ENCODE peak calls at places on chromosomes 3 and 15, in ten cellular contexts. H is body of pancreas; E is mesenchymal stem cell; J is CD8-positive, alpha-beta memory T cell; F is DND-41; T is left ventricle myocardium inferior; D is ovary; X is lung; R is fibroblast of lung; C is HepG2. K is an unnamed sample. For H3K36me3, the result is how much of the 10 kb centered on the place peaks cover.

GRCh38 chr15:92681141-92681622 is 25.6 kb upstream of the FAM174B start:
- DNase-seq in D (no peak), J (no peak), H (no peak), T (no peak), X (no peak), R (peak), F (no peak), C (no peak), E (peak), K (no peak)

GRCh38 chr3:149299938-149300791 is 33.3 kb downstream of the TM4SF18 start:
- DNase-seq in D (no peak), E (peak), T (no peak), J (no peak), R (peak), H (peak), C (peak), F (no peak), X (peak), K (peak)

GRCh38 chr15:65028921-65029735 is at the start of gene MTFMT:
- DNase-seq in F (peak), C (peak), H (peak), J (peak), D (peak), R (peak), X (peak), T (peak), E (peak), K (peak)

GRCh38 chr15:37133619-37134018 is 33.3 kb upstream of the MEIS2 start:
- DNase-seq in R (peak), E (peak), F (no peak), D (no peak), T (no peak), X (no peak), J (no peak), H (no peak), C (no peak), K (peak)

GRCh38 chr15:39079296-39079834 is 501.5 kb upstream of the THBS1 start:
- DNase-seq in X (no peak), D (no peak), E (peak), R (peak), C (no peak), H (no peak), F (no peak), J (no peak), T (no peak), K (no peak)

GRCh38 chr3:101842245-101842934 is 6.9 kb upstream of the NFKBIZ start:
- DNase-seq in J (no peak), H (no peak), X (no peak), D (no peak), T (no peak), R (peak), C (no peak), E (peak), F (no peak), K (no peak)

GRCh38 chr15:78907577-78907976 is 34.9 kb downstream of the MORF4L1 start:
- DNase-seq in J (no peak), F (peak), R (no peak), E (peak), T (no peak), H (no peak), X (no peak), D (no peak), C (peak), K (no peak)

GRCh38 chr3:63986147-63986546 is 37.1 kb downstream of the PSMD6 start:
- DNase-seq in E (no peak), R (no peak), H (no peak), X (no peak), D (no peak), C (no peak), J (no peak), T (no peak), F (no peak), K (no peak)

GRCh38 chr15:58284293-58284692 is 146.1 kb downstream of the AQP9 start:
- DNase-seq in H (no peak), X (no peak), T (no peak), R (no peak), J (no peak), C (no peak), E (no peak), F (no peak), D (no peak), K (no peak)

GRCh38 chr15:78056714-78057269 is 20.7 kb downstream of the TBC1D2B start:
- DNase-seq in C (no peak), R (peak), T (no peak), F (peak), D (no peak), X (no peak), H (peak), E (peak), J (no peak), K (no peak)

GRCh38 chr3:125087768-125088391 is 32.1 kb upstream of the HEG1 start:
- DNase-seq in E (peak), R (peak), F (no peak), T (no peak), J (no peak), X (no peak), D (no peak), C (no peak), H (no peak), K (no peak)

GRCh38 chr3:159911011-159911663 is 77.5 kb upstream of the IL12A start:
- DNase-seq in J (no peak), C (no peak), R (no peak), X (no peak), H (no peak), D (no peak), E (peak), T (no peak), F (no peak), K (peak)

GRCh38 chr3:174325834-174326705 is 533.1 kb upstream of the NAALADL2 start:
- DNase-seq in F (no peak), T (no peak), J (no peak), X (no peak), C (no peak), R (peak), D (no peak), E (peak), H (no peak), K (no peak)

GRCh38 chr15:97140216-97140615 is 809.7 kb downstream of the NR2F2 start:
- DNase-seq in F (no peak), X (no peak), T (no peak), H (no peak), C (no peak), E (no peak), J (no peak), R (no peak), D (no peak), K (no peak)

GRCh38 chr15:57415559-57415958 is 39.3 kb downstream of the CGNL1 start:
- DNase-seq in H (no peak), J (no peak), E (no peak), X (no peak), C (no peak), D (no peak), R (no peak), T (peak), F (no peak), K (no peak)

GRCh38 chr3:30626443-30627181 is 20.2 kb downstream of the TGFBR2 start:
- DNase-seq in E (peak), T (no peak), J (no peak), H (no peak), R (peak), D (no peak), X (no peak), C (no peak), F (no peak), K (peak)

GRCh38 chr3:62582495-62583172 is 209.3 kb upstream of the FEZF2 start:
- DNase-seq in T (no peak), R (no peak), J (no peak), H (no peak), X (no peak), D (no peak), C (no peak), E (no peak), F (no peak), K (no peak)

GRCh38 chr15:68650901-68651709 is 72.3 kb downstream of the CORO2B start:
- DNase-seq in E (peak), H (peak), T (no peak), C (peak), F (peak), J (no peak), R (no peak), D (peak), X (no peak), K (peak)

GRCh38 chr3:124276863-124277515 is 285.1 kb upstream of the ROPN1 start:
- DNase-seq in F (no peak), D (peak), X (no peak), E (no peak), J (no peak), T (no peak), H (no peak), C (no peak), R (no peak), K (no peak)

GRCh38 chr15:94968133-94968532 is 736.8 kb downstream of the MCTP2 start:
- DNase-seq in C (no peak), F (no peak), J (no peak), H (no peak), D (no peak), R (no peak), X (no peak), T (no peak), E (no peak), K (no peak)

GRCh38 chr3:178060406-178060805 is 475.8 kb upstream of the KCNMB2 start:
- DNase-seq in C (no peak), J (no peak), T (no peak), D (no peak), E (peak), F (no peak), R (peak), X (no peak), H (no peak), K (no peak)

GRCh38 chr3:172622156-172622555 is 88.7 kb downstream of the NCEH1 start:
- DNase-seq in R (no peak), T (no peak), J (no peak), H (no peak), X (no peak), D (no peak), E (no peak), C (no peak), F (peak), K (no peak)

GRCh38 chr3:197750863-197751737 is 1.4 kb downstream of the FYTTD1 start:
- DNase-seq in D (peak), R (peak), T (peak), E (peak), C (no peak), J (peak), X (peak), H (peak), F (peak), K (peak)

GRCh38 chr3:80550154-80550553 is 782.4 kb upstream of the ROBO1 start:
- DNase-seq in T (no peak), E (no peak), F (no peak), X (no peak), H (no peak), J (no peak), D (no peak), R (no peak), C (no peak), K (no peak)

GRCh38 chr3:145692751-145693150 is 468.2 kb downstream of the PLOD2 start:
- DNase-seq in X (no peak), R (no peak), C (no peak), E (no peak), J (no peak), T (no peak), F (no peak), H (no peak), D (no peak), K (no peak)

GRCh38 chr15:44194397-44195150 is 497 bp downstream of the FRMD5 start:
- DNase-seq in X (no peak), R (peak), E (peak), J (peak), D (peak), T (peak), C (no peak), F (no peak), H (peak), K (peak)

GRCh38 chr3:179037361-179037760 is 34.2 kb downstream of the ZMAT3 start:
- DNase-seq in F (peak), C (no peak), X (no peak), T (peak), J (peak), R (peak), D (no peak), E (peak), H (no peak), K (no peak)

GRCh38 chr3:28901029-28901428 is 379.8 kb upstream of the RBMS3 start:
- DNase-seq in J (no peak), F (no peak), X (peak), H (no peak), C (no peak), T (no peak), E (peak), R (peak), D (no peak), K (no peak)

GRCh38 chr3:135762188-135762853 is 203.2 kb upstream of the PPP2R3A start:
- DNase-seq in H (no peak), F (no peak), T (no peak), C (no peak), E (no peak), D (no peak), X (no peak), R (no peak), J (no peak), K (no peak)

GRCh38 chr3:195069501-195070251 is 201.3 kb downstream of the XXYLT1 start:
- DNase-seq in C (no peak), R (no peak), H (no peak), J (no peak), T (no peak), E (no peak), X (no peak), F (no peak), D (no peak), K (no peak)

GRCh38 chr3:150773616-150774192 is 10.7 kb upstream of the SIAH2 start:
- DNase-seq in H (no peak), C (no peak), J (no peak), D (no peak), R (no peak), T (no peak), E (no peak), F (no peak), X (no peak), K (no peak)

GRCh38 chr15:74040115-74040850 is 42.1 kb downstream of the GOLGA6A start:
- DNase-seq in H (no peak), X (no peak), E (peak), T (peak), C (no peak), F (no peak), R (peak), D (no peak), J (no peak), K (no peak)

GRCh38 chr15:74039656-74040010 is 42.7 kb downstream of the GOLGA6A start:
- DNase-seq in X (no peak), F (no peak), C (no peak), H (no peak), R (no peak), E (no peak), T (no peak), D (no peak), J (no peak), K (no peak)

GRCh38 chr15:74042603-74043424 is 39.5 kb downstream of the GOLGA6A start:
- DNase-seq in H (no peak), C (no peak), J (no peak), E (no peak), D (no peak), R (no peak), X (no peak), T (no peak), F (no peak), K (no peak)

GRCh38 chr15:74041777-74042435 is 40.4 kb downstream of the GOLGA6A start:
- DNase-seq in R (no peak), F (no peak), H (no peak), D (no peak), E (no peak), J (no peak), T (no peak), C (no peak), X (no peak), K (no peak)

DNA sequence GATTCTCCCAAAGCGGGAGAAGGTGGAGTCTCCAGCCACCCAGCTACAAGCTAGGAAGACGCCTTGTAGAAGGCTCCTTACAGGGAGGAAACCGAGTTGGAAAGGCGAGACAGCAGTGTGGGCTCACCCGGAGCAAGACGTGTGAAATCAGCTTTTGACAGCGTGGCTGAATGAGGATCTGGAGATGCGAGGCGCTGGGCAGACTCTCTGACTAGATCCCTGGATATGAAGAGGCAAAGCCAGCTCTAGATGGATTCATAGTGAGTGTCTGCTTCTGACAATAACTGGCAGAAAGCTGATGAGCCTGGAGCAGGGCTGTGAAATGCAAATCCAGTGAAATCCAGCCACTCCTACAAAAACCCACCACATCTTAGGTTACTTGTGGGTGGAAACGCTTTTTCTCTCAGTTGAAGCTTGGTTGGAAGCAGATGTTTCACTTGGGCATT is 41.0 kb downstream of the GOLGA6A start:
- DNase-seq in F (no peak), D (no peak), J (no peak), R (no peak), H (no peak), T (no peak), X (no peak), E (no peak), C (no peak), K (no peak)
- H3K27ac ChIP-seq in F (no peak), D (no peak), J (no peak), R (no peak), H (no peak), T (peak), X (peak), E (peak), C (no peak), K (peak)

GRCh38 chr15:30919877-30920550 is 16.3 kb downstream of the FAN1 start:
- DNase-seq in D (no peak), H (no peak), C (no peak), X (no peak), F (no peak), R (no peak), E (no peak), J (no peak), T (no peak), K (no peak)

GRCh38 chr15:30921106-30921505 is 17.4 kb downstream of the FAN1 start:
- DNase-seq in T (no peak), R (no peak), C (no peak), X (no peak), J (no peak), E (no peak), H (no peak), D (no peak), F (no peak), K (no peak)

GRCh38 chr15:30917013-30917412 is 13.3 kb downstream of the FAN1 start:
- DNase-seq in E (no peak), X (no peak), D (no peak), T (no peak), F (no peak), R (no peak), C (no peak), J (no peak), H (no peak), K (no peak)

GRCh38 chr15:30917675-30918074 is 14.0 kb downstream of the FAN1 start:
- DNase-seq in T (no peak), H (no peak), R (no peak), C (no peak), D (no peak), J (no peak), X (no peak), F (no peak), E (no peak), K (no peak)

GRCh38 chr15:30918366-30918765 is 14.7 kb downstream of the FAN1 start:
- DNase-seq in R (no peak), J (no peak), C (no peak), F (no peak), H (no peak), E (no peak), X (no peak), T (no peak), D (no peak), K (no peak)
- H3K36me3 ChIP-seq in R (under half), J (under half), C (half or more), F (half or more), H (under half), E (under half), X (under half), T (half or more), D (under half), K (under half)

DNA sequence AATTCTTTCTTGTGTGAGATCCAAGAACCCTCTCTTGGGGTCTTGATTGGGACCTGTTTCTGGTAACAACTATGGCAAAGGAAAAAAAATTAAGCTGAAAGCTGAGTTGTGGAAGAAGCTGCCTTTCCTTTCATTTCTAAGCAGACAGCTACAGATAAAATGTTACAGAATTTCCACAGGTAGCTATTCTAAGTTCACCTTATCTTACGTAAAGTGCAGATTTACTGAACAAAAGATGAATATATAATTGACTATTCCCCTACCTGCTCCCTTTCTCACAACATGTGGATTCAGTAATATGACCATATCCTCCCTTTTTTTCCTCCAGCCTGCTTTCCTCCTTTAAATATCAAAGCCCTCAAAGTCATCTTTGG is 36.6 kb downstream of the CLEC3B start:
- DNase-seq in C (no peak), F (no peak), R (no peak), J (no peak), H (no peak), X (no peak), D (no peak), E (no peak), T (no peak), K (no peak)
- H3K27ac ChIP-seq in C (no peak), F (no peak), R (peak), J (peak), H (no peak), X (peak), D (no peak), E (no peak), T (no peak), K (peak)

DNA sequence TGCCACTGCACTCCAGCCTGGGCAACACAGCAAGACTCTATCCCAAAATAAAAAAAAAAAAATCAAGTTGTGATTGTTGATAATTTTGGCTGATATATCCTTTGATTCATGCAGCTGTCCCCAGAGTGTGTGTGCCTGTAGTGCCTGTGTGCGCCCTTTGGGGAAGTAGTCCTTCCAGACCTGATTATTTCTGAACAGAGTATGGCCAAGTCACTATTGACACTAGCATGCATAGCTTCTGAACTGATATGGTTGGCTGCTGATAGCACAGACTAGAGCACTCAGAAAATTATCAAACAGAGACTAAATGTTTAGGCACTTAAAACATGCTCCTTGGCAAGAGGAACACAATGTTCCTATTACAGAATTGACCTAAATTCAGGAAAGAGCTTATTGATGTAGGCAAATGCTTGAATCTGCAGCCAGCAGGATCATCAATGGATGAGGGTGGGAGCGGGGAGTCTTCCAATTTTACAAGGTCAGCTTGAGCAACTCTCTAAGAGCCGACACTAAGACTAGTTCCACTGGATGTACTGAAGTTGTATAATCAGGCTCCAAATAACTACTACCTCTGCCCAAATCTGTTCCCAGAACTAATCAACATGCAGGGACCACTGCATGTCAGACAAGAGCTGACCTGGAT is 17.7 kb upstream of the PTPN9 start:
- DNase-seq in R (no peak), T (no peak), D (no peak), X (no peak), C (no peak), J (no peak), H (no peak), E (no peak), F (no peak), K (no peak)
- H3K36me3 ChIP-seq in R (under half), T (half or more), D (under half), X (under half), C (under half), J (under half), H (under half), E (under half), F (half or more), K (under half)

GRCh38 chr3:156478931-156479330 is 76.0 kb downstream of the SSR3 start:
- DNase-seq in F (no peak), J (no peak), C (no peak), T (no peak), H (no peak), R (no peak), D (no peak), X (no peak), E (no peak), K (no peak)
- H3K27ac ChIP-seq in F (no peak), J (no peak), C (no peak), T (no peak), H (no peak), R (no peak), D (no peak), X (no peak), E (no peak), K (no peak)

DNA sequence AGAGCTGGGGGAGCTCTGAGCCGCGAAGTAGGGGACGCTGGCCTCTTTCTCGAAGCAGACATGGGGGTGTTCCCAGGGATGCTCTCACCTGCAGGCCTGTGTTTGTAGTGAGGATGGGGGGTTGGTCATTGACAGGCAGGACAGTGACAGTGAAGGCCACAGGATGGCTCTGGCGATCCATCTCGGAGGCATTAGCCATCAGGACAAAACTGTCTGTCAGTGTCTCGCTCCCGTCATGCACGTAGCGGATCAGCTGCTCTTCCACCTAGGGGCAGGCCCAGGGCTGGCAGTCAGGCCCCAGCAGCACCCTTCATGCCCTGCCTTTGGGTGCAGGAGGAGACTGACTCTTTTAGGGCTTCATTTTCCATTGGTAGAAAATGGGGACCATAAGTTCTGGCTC is 28.0 kb downstream of the CSPG4 start:
- DNase-seq in F (no peak), T (no peak), X (no peak), D (no peak), R (no peak), C (peak), J (no peak), H (no peak), E (no peak), K (no peak)
- H3K36me3 ChIP-seq in F (under half), T (under half), X (under half), D (under half), R (under half), C (under half), J (under half), H (under half), E (half or more), K (under half)